ENCODE peak calls at places on chromosomes 11 and 22, in nine cellular contexts. Z, F, V, A, E, R, X, I and Q are unnamed samples.

GRCh38 chr11:116072133-116072532 is 567.9 kb upstream of the CADM1 start:
- DNase-seq in Z (no peak), X (no peak), E (no peak), R (no peak), F (no peak), A (no peak), I (no peak), V (no peak), Q (no peak)

GRCh38 chr11:61042961-61043540 is 59.2 kb upstream of the CD5 start:
- DNase-seq in R (no peak), F (no peak), A (no peak), X (no peak), E (peak), Z (no peak), I (no peak), V (no peak), Q (no peak)

GRCh38 chr11:12693485-12694181 is 19.4 kb downstream of the TEAD1 start:
- DNase-seq in A (peak), Z (peak), R (peak), E (no peak), F (no peak), X (no peak), V (peak), I (no peak), Q (no peak)

GRCh38 chr22:38218661-38219331 is 17.0 kb downstream of the MAFF start:
- DNase-seq in F (no peak), I (peak), X (peak), E (peak), V (peak), A (no peak), R (peak), Z (peak), Q (peak)

GRCh38 chr11:102010776-102011500 is 36.3 kb upstream of the CFAP300 start:
- DNase-seq in V (peak), R (peak), E (peak), I (no peak), Z (peak), X (no peak), F (no peak), A (no peak), Q (peak)

GRCh38 chr22:36873614-36874308 is 13.0 kb downstream of the NCF4 start:
- DNase-seq in E (no peak), I (peak), A (no peak), F (no peak), X (no peak), V (peak), Z (peak), R (peak), Q (no peak)

GRCh38 chr11:121964591-121964990 is 151.4 kb downstream of the BLID start:
- DNase-seq in R (peak), I (no peak), E (no peak), A (no peak), V (peak), X (no peak), F (no peak), Z (no peak), Q (no peak)

GRCh38 chr11:121466063-121466794 is 13.5 kb upstream of the SORL1-AS1 start:
- DNase-seq in A (peak), X (peak), E (peak), Z (peak), R (peak), F (no peak), I (peak), V (peak), Q (peak)

GRCh38 chr11:78449866-78450265 is 32.2 kb upstream of the GAB2 start:
- DNase-seq in A (no peak), I (no peak), Z (no peak), F (no peak), E (no peak), V (no peak), X (no peak), R (peak), Q (no peak)

GRCh38 chr11:8811571-8811970 is 99.4 kb upstream of the AKIP1 start:
- DNase-seq in V (no peak), R (peak), X (no peak), I (no peak), E (no peak), Z (no peak), A (no peak), F (no peak), Q (no peak)

GRCh38 chr11:78737891-78738290 is 163.2 kb upstream of the NARS2 start:
- DNase-seq in F (no peak), V (no peak), R (peak), X (no peak), E (no peak), I (no peak), A (no peak), Z (no peak), Q (no peak)

GRCh38 chr11:43969543-43969942 is 27.1 kb downstream of the C11orf96 start:
- DNase-seq in E (no peak), V (no peak), X (no peak), F (no peak), A (no peak), Z (no peak), I (no peak), R (peak), Q (no peak)